ENCODE peak calls at places on chromosomes 13 and 19, in nine cellular contexts. One of them, this sample, is unnamed.

GRCh38 chr13:82560889-82561288 is 1321.4 kb downstream of the SLITRK1 start:
- DNase-seq in dorsolateral prefrontal cortex: no peak
- DNase-seq in lower lobe of right lung: no peak
- DNase-seq in upper lobe of right lung: no peak
- DNase-seq in PC-3: no peak
- DNase-seq in tibial nerve: no peak
- DNase-seq in heart right ventricle: no peak
- DNase-seq in GM23338: no peak
- DNase-seq in psoas muscle: no peak
- DNase-seq in this sample: no peak

GRCh38 chr19:14758816-14759215 is 19.5 kb downstream of the ADGRE2 start:
- DNase-seq in GM23338: peak; percentile 89
- DNase-seq in tibial nerve: no peak
- DNase-seq in psoas muscle: no peak
- DNase-seq in PC-3: peak; percentile 20
- DNase-seq in lower lobe of right lung: no peak
- DNase-seq in heart right ventricle: no peak
- DNase-seq in upper lobe of right lung: no peak
- DNase-seq in dorsolateral prefrontal cortex: no peak
- DNase-seq in this sample: no peak

GRCh38 chr13:25494708-25495411 is 123.1 kb downstream of the ATP8A2 start:
- DNase-seq in heart right ventricle: no peak
- DNase-seq in dorsolateral prefrontal cortex: no peak
- DNase-seq in GM23338: no peak
- DNase-seq in tibial nerve: no peak
- DNase-seq in upper lobe of right lung: no peak
- DNase-seq in psoas muscle: no peak
- DNase-seq in PC-3: no peak
- DNase-seq in lower lobe of right lung: no peak
- DNase-seq in this sample: no peak

GRCh38 chr19:53894736-53895135 is 12.7 kb downstream of the PRKCG start:
- DNase-seq in upper lobe of right lung: no peak
- DNase-seq in heart right ventricle: no peak
- DNase-seq in PC-3: peak; percentile 63
- DNase-seq in GM23338: no peak
- DNase-seq in dorsolateral prefrontal cortex: no peak
- DNase-seq in tibial nerve: no peak
- DNase-seq in lower lobe of right lung: no peak
- DNase-seq in psoas muscle: no peak
- DNase-seq in this sample: no peak

GRCh38 chr13:81487151-81487550 is 1146.2 kb upstream of the SPRY2 start:
- DNase-seq in upper lobe of right lung: no peak
- DNase-seq in heart right ventricle: no peak
- DNase-seq in lower lobe of right lung: no peak
- DNase-seq in tibial nerve: no peak
- DNase-seq in PC-3: peak; percentile 61
- DNase-seq in GM23338: peak; percentile 86
- DNase-seq in dorsolateral prefrontal cortex: no peak
- DNase-seq in psoas muscle: no peak
- DNase-seq in this sample: no peak

GRCh38 chr19:8459520-8460260 is 14.9 kb downstream of the HNRNPM start:
- DNase-seq in lower lobe of right lung: no peak
- DNase-seq in tibial nerve: no peak
- DNase-seq in psoas muscle: no peak
- DNase-seq in heart right ventricle: no peak
- DNase-seq in upper lobe of right lung: no peak
- DNase-seq in GM23338: no peak
- DNase-seq in dorsolateral prefrontal cortex: no peak
- DNase-seq in PC-3: peak; percentile 84
- DNase-seq in this sample: no peak

GRCh38 chr13:49476529-49476928 is 19.2 kb upstream of the PHF11 start:
- DNase-seq in dorsolateral prefrontal cortex: no peak
- DNase-seq in PC-3: no peak
- DNase-seq in heart right ventricle: no peak
- DNase-seq in upper lobe of right lung: no peak
- DNase-seq in GM23338: no peak
- DNase-seq in lower lobe of right lung: no peak
- DNase-seq in tibial nerve: no peak
- DNase-seq in psoas muscle: no peak
- DNase-seq in this sample: no peak

GRCh38 chr13:27353166-27353583 is 71.2 kb upstream of the GTF3A start:
- DNase-seq in lower lobe of right lung: no peak
- DNase-seq in upper lobe of right lung: no peak
- DNase-seq in psoas muscle: no peak
- DNase-seq in GM23338: no peak
- DNase-seq in PC-3: peak; percentile 74
- DNase-seq in heart right ventricle: no peak
- DNase-seq in dorsolateral prefrontal cortex: no peak
- DNase-seq in tibial nerve: no peak
- DNase-seq in this sample: no peak

GRCh38 chr13:66577358-66577757 is 652.8 kb downstream of the PCDH9 start:
- DNase-seq in dorsolateral prefrontal cortex: no peak
- DNase-seq in heart right ventricle: no peak
- DNase-seq in PC-3: no peak
- DNase-seq in GM23338: no peak
- DNase-seq in lower lobe of right lung: no peak
- DNase-seq in tibial nerve: no peak
- DNase-seq in upper lobe of right lung: no peak
- DNase-seq in psoas muscle: no peak
- DNase-seq in this sample: no peak

GRCh38 chr19:2624537-2625091 is 77.9 kb downstream of the GNG7 start:
- DNase-seq in lower lobe of right lung: peak; percentile 73
- DNase-seq in GM23338: peak; percentile 67
- DNase-seq in tibial nerve: no peak
- DNase-seq in PC-3: no peak
- DNase-seq in heart right ventricle: peak; percentile 64
- DNase-seq in upper lobe of right lung: peak; percentile 86
- DNase-seq in dorsolateral prefrontal cortex: no peak
- DNase-seq in psoas muscle: peak; percentile 57
- DNase-seq in this sample: no peak

GRCh38 chr13:90565985-90566713 is 781.3 kb upstream of the MIR17HG start:
- DNase-seq in psoas muscle: no peak
- DNase-seq in heart right ventricle: no peak
- DNase-seq in lower lobe of right lung: no peak
- DNase-seq in PC-3: no peak
- DNase-seq in tibial nerve: no peak
- DNase-seq in GM23338: no peak
- DNase-seq in dorsolateral prefrontal cortex: no peak
- DNase-seq in upper lobe of right lung: no peak
- DNase-seq in this sample: no peak

GRCh38 chr19:46656541-46656940 is 4.4 kb downstream of the DACT3 start:
- DNase-seq in tibial nerve: no peak
- DNase-seq in psoas muscle: no peak
- DNase-seq in upper lobe of right lung: no peak
- DNase-seq in lower lobe of right lung: no peak
- DNase-seq in dorsolateral prefrontal cortex: no peak
- DNase-seq in GM23338: no peak
- DNase-seq in heart right ventricle: no peak
- DNase-seq in PC-3: no peak
- DNase-seq in this sample: no peak

GRCh38 chr19:16365300-16365996 is 40.8 kb downstream of the KLF2 start:
- DNase-seq in upper lobe of right lung: no peak
- DNase-seq in dorsolateral prefrontal cortex: no peak
- DNase-seq in psoas muscle: no peak
- DNase-seq in heart right ventricle: no peak
- DNase-seq in tibial nerve: no peak
- DNase-seq in PC-3: no peak
- DNase-seq in lower lobe of right lung: peak; percentile 40
- DNase-seq in GM23338: no peak
- DNase-seq in this sample: no peak

GRCh38 chr19:28290963-28291657 is 921.8 kb downstream of the UQCRFS1 start:
- DNase-seq in heart right ventricle: no peak
- DNase-seq in tibial nerve: no peak
- DNase-seq in psoas muscle: no peak
- DNase-seq in upper lobe of right lung: no peak
- DNase-seq in lower lobe of right lung: no peak
- DNase-seq in PC-3: no peak
- DNase-seq in dorsolateral prefrontal cortex: no peak
- DNase-seq in GM23338: peak; percentile 43
- DNase-seq in this sample: no peak

GRCh38 chr13:113666324-113666660 is 727 bp upstream of the GRK1 start:
- DNase-seq in PC-3: no peak
- DNase-seq in psoas muscle: no peak
- DNase-seq in heart right ventricle: no peak
- DNase-seq in GM23338: no peak
- DNase-seq in tibial nerve: no peak
- DNase-seq in lower lobe of right lung: peak; percentile 20
- DNase-seq in dorsolateral prefrontal cortex: peak; percentile 4
- DNase-seq in upper lobe of right lung: no peak
- DNase-seq in this sample: no peak

GRCh38 chr13:110014719-110015118 is 228.3 kb upstream of the IRS2 start:
- DNase-seq in lower lobe of right lung: no peak
- DNase-seq in upper lobe of right lung: no peak
- DNase-seq in PC-3: peak; percentile 49
- DNase-seq in tibial nerve: no peak
- DNase-seq in dorsolateral prefrontal cortex: no peak
- DNase-seq in GM23338: no peak
- DNase-seq in psoas muscle: no peak
- DNase-seq in heart right ventricle: no peak
- DNase-seq in this sample: no peak

GRCh38 chr13:24203726-24204295 is 43.3 kb downstream of the SPATA13 start:
- DNase-seq in lower lobe of right lung: no peak
- DNase-seq in dorsolateral prefrontal cortex: no peak
- DNase-seq in PC-3: peak; percentile 7
- DNase-seq in upper lobe of right lung: no peak
- DNase-seq in tibial nerve: no peak
- DNase-seq in GM23338: no peak
- DNase-seq in heart right ventricle: no peak
- DNase-seq in psoas muscle: no peak
- DNase-seq in this sample: no peak

GRCh38 chr19:30492581-30492980 is 120.4 kb downstream of the ZNF536 start:
- DNase-seq in PC-3: no peak
- DNase-seq in GM23338: peak; percentile 32
- DNase-seq in heart right ventricle: no peak
- DNase-seq in lower lobe of right lung: no peak
- DNase-seq in psoas muscle: no peak
- DNase-seq in tibial nerve: no peak
- DNase-seq in upper lobe of right lung: no peak
- DNase-seq in dorsolateral prefrontal cortex: no peak
- DNase-seq in this sample: no peak

GRCh38 chr13:39684531-39685137 is 29.2 kb downstream of the COG6 start:
- DNase-seq in PC-3: peak; percentile 54
- DNase-seq in heart right ventricle: no peak
- DNase-seq in GM23338: peak; percentile 72
- DNase-seq in dorsolateral prefrontal cortex: no peak
- DNase-seq in upper lobe of right lung: no peak
- DNase-seq in psoas muscle: no peak
- DNase-seq in tibial nerve: no peak
- DNase-seq in lower lobe of right lung: no peak
- DNase-seq in this sample: no peak
- TF ChIP-seq CTCF in PC-3: peak; percentile 55
- TF ChIP-seq CTCF in heart right ventricle: no peak
- TF ChIP-seq CTCF in GM23338: no peak
- TF ChIP-seq CTCF in dorsolateral prefrontal cortex: peak; percentile 74
- TF ChIP-seq CTCF in upper lobe of right lung: peak; percentile 50
- TF ChIP-seq CTCF in psoas muscle: peak; percentile 50
- TF ChIP-seq CTCF in tibial nerve: peak; percentile 66
- TF ChIP-seq CTCF in lower lobe of right lung: peak; percentile 43
- TF ChIP-seq CTCF in this sample: peak; percentile 19

GRCh38 chr19:13016245-13016627 is 21.0 kb downstream of the NFIX start:
- DNase-seq in lower lobe of right lung: no peak
- DNase-seq in GM23338: no peak
- DNase-seq in heart right ventricle: no peak
- DNase-seq in PC-3: peak; percentile 39
- DNase-seq in upper lobe of right lung: no peak
- DNase-seq in psoas muscle: no peak
- DNase-seq in dorsolateral prefrontal cortex: no peak
- DNase-seq in tibial nerve: no peak
- DNase-seq in this sample: no peak
- H3K27ac ChIP-seq in lower lobe of right lung: peak overlapping the region; percentile 87
- H3K27ac ChIP-seq in GM23338: no peak overlapping the region
- H3K27ac ChIP-seq in heart right ventricle: no peak overlapping the region
- H3K27ac ChIP-seq in PC-3: peak overlapping the region; percentile 81
- H3K27ac ChIP-seq in upper lobe of right lung: peak overlapping the region; percentile 91
- H3K27ac ChIP-seq in psoas muscle: peak overlapping the region; percentile 99
- H3K27ac ChIP-seq in dorsolateral prefrontal cortex: peak overlapping the region; percentile 94
- H3K27ac ChIP-seq in tibial nerve: peak overlapping the region; percentile 92
- H3K27ac ChIP-seq in this sample: peak overlapping the region; percentile 98

GRCh38 chr13:33109801-33110200 is 93.6 kb downstream of the KL start:
- DNase-seq in dorsolateral prefrontal cortex: no peak
- DNase-seq in PC-3: no peak
- DNase-seq in tibial nerve: no peak
- DNase-seq in GM23338: peak; percentile 64
- DNase-seq in lower lobe of right lung: no peak
- DNase-seq in psoas muscle: no peak
- DNase-seq in upper lobe of right lung: no peak
- DNase-seq in heart right ventricle: no peak
- DNase-seq in this sample: no peak
- TF ChIP-seq CTCF in dorsolateral prefrontal cortex: no peak
- TF ChIP-seq CTCF in PC-3: peak; percentile 48
- TF ChIP-seq CTCF in tibial nerve: no peak
- TF ChIP-seq CTCF in GM23338: peak; percentile 86
- TF ChIP-seq CTCF in lower lobe of right lung: no peak
- TF ChIP-seq CTCF in psoas muscle: no peak
- TF ChIP-seq CTCF in upper lobe of right lung: no peak
- TF ChIP-seq CTCF in heart right ventricle: no peak
- TF ChIP-seq CTCF in this sample: no peak

DNA sequence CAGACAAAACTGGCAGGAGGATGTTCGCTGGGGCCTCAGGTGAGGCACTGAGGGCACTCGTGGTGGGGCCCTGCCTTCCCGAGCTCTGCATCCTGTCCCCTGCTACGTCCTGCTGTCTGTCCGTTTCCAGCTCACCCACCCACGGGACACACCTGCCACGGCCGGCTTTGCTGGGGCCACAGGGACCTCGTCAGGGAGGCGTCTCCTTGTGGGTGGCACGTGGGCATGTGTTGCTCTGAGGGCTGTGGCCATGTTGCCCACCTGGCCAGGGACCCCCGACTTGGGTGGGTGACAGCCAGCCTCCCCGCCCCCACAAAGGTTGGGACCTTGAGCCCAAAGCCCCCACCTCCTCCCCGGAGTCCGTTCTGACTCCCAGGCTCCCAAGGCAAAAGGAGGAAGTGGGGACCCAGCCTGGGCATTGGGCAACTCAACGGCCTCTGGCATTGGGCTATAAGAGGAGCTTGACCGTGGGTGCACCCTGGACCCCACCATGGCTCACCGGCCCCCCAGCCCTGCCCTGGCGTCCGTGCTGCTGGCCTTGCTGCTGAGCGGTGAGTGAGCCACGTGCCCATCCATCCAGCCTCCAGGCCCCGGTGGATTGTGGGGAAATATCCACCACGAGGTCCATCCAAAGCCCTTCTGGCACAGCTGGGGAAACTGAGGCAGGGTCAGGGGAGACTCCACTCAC is at the start of gene PRTN3:
- DNase-seq in heart right ventricle: no peak
- DNase-seq in lower lobe of right lung: peak; percentile 69
- DNase-seq in tibial nerve: no peak
- DNase-seq in psoas muscle: no peak
- DNase-seq in upper lobe of right lung: no peak
- DNase-seq in dorsolateral prefrontal cortex: no peak
- DNase-seq in GM23338: no peak
- DNase-seq in PC-3: no peak
- DNase-seq in this sample: no peak
- H3K27ac ChIP-seq in heart right ventricle: no peak within 1 kb of the TSS
- H3K27ac ChIP-seq in lower lobe of right lung: no peak within 1 kb of the TSS
- H3K27ac ChIP-seq in tibial nerve: no peak within 1 kb of the TSS
- H3K27ac ChIP-seq in psoas muscle: no peak within 1 kb of the TSS
- H3K27ac ChIP-seq in upper lobe of right lung: no peak within 1 kb of the TSS
- H3K27ac ChIP-seq in dorsolateral prefrontal cortex: no peak within 1 kb of the TSS
- H3K27ac ChIP-seq in GM23338: no peak within 1 kb of the TSS
- H3K27ac ChIP-seq in PC-3: no peak within 1 kb of the TSS
- H3K27ac ChIP-seq in this sample: no peak within 1 kb of the TSS